ENCODE peak calls at places on chromosomes 12 and 14, in six cellular contexts. One of them, this sample, is unnamed. For H3K27me3, the result is how much of the 10 kb centered on the place peaks cover.

GRCh38 chr14:77251870-77252269 is 19.1 kb downstream of the NGB start:
- DNase-seq in Panc1: no peak
- DNase-seq in mesendoderm: no peak
- DNase-seq in CD8-positive, alpha-beta memory T cell: no peak
- DNase-seq in GM23338: no peak
- DNase-seq in adrenal gland: no peak
- DNase-seq in this sample: no peak

GRCh38 chr12:58268080-58268479 is 326.7 kb downstream of the ATP23 start:
- DNase-seq in Panc1: no peak
- DNase-seq in mesendoderm: no peak
- DNase-seq in CD8-positive, alpha-beta memory T cell: no peak
- DNase-seq in GM23338: no peak
- DNase-seq in adrenal gland: no peak
- DNase-seq in this sample: no peak

GRCh38 chr12:89307665-89308253 is 44.5 kb downstream of the DUSP6 start:
- DNase-seq in Panc1: no peak
- DNase-seq in mesendoderm: no peak
- DNase-seq in CD8-positive, alpha-beta memory T cell: no peak
- DNase-seq in GM23338: no peak
- DNase-seq in adrenal gland: no peak
- DNase-seq in this sample: no peak

GRCh38 chr14:22846811-22847307 is 10.5 kb downstream of the MMP14 start:
- DNase-seq in Panc1: no peak
- DNase-seq in mesendoderm: no peak
- DNase-seq in CD8-positive, alpha-beta memory T cell: no peak
- DNase-seq in GM23338: no peak
- DNase-seq in adrenal gland: no peak
- DNase-seq in this sample: peak

GRCh38 chr14:21923820-21924219 is 250.2 kb upstream of the OR4E1 start:
- DNase-seq in Panc1: no peak
- DNase-seq in mesendoderm: no peak
- DNase-seq in CD8-positive, alpha-beta memory T cell: no peak
- DNase-seq in GM23338: no peak
- DNase-seq in adrenal gland: no peak
- DNase-seq in this sample: no peak

GRCh38 chr12:59698599-59698998 is 102.8 kb downstream of the SLC16A7 start:
- DNase-seq in Panc1: no peak
- DNase-seq in mesendoderm: no peak
- DNase-seq in CD8-positive, alpha-beta memory T cell: no peak
- DNase-seq in GM23338: no peak
- DNase-seq in adrenal gland: no peak
- DNase-seq in this sample: no peak

GRCh38 chr14:102437997-102438922 is 71.3 kb downstream of the ANKRD9 start:
- DNase-seq in Panc1: peak
- DNase-seq in mesendoderm: peak
- DNase-seq in CD8-positive, alpha-beta memory T cell: peak
- DNase-seq in GM23338: peak
- DNase-seq in adrenal gland: peak
- DNase-seq in this sample: peak

GRCh38 chr12:89454080-89454848 is 70.3 kb downstream of the GALNT4 start:
- DNase-seq in Panc1: no peak
- DNase-seq in mesendoderm: peak
- DNase-seq in CD8-positive, alpha-beta memory T cell: no peak
- DNase-seq in GM23338: no peak
- DNase-seq in adrenal gland: peak
- DNase-seq in this sample: no peak

GRCh38 chr14:86003998-86004397 is 474.1 kb downstream of the FLRT2 start:
- DNase-seq in Panc1: no peak
- DNase-seq in mesendoderm: no peak
- DNase-seq in CD8-positive, alpha-beta memory T cell: no peak
- DNase-seq in GM23338: no peak
- DNase-seq in adrenal gland: no peak
- DNase-seq in this sample: no peak

GRCh38 chr12:28489256-28489655 is 299.0 kb downstream of the CCDC91 start:
- DNase-seq in Panc1: no peak
- DNase-seq in mesendoderm: no peak
- DNase-seq in CD8-positive, alpha-beta memory T cell: no peak
- DNase-seq in GM23338: no peak
- DNase-seq in adrenal gland: no peak
- DNase-seq in this sample: no peak

GRCh38 chr12:124351422-124351821 is 56.5 kb downstream of the RFLNA start:
- DNase-seq in Panc1: no peak
- DNase-seq in mesendoderm: no peak
- DNase-seq in CD8-positive, alpha-beta memory T cell: no peak
- DNase-seq in GM23338: no peak
- DNase-seq in adrenal gland: no peak
- DNase-seq in this sample: no peak

GRCh38 chr12:2323538-2324261 is 270.9 kb downstream of the CACNA1C start:
- DNase-seq in Panc1: no peak
- DNase-seq in mesendoderm: no peak
- DNase-seq in CD8-positive, alpha-beta memory T cell: no peak
- DNase-seq in GM23338: no peak
- DNase-seq in adrenal gland: no peak
- DNase-seq in this sample: no peak

GRCh38 chr12:22116376-22116775 is 70.4 kb downstream of the CMAS start:
- DNase-seq in Panc1: no peak
- DNase-seq in mesendoderm: no peak
- DNase-seq in CD8-positive, alpha-beta memory T cell: no peak
- DNase-seq in GM23338: no peak
- DNase-seq in adrenal gland: no peak
- DNase-seq in this sample: no peak

GRCh38 chr14:104302794-104303405 is 164.5 kb downstream of the KIF26A start:
- DNase-seq in Panc1: no peak
- DNase-seq in mesendoderm: peak
- DNase-seq in CD8-positive, alpha-beta memory T cell: no peak
- DNase-seq in GM23338: no peak
- DNase-seq in adrenal gland: no peak
- DNase-seq in this sample: no peak

GRCh38 chr14:62592877-62593276 is 452.4 kb downstream of the KCNH5 start:
- DNase-seq in Panc1: no peak
- DNase-seq in mesendoderm: no peak
- DNase-seq in CD8-positive, alpha-beta memory T cell: no peak
- DNase-seq in GM23338: no peak
- DNase-seq in adrenal gland: no peak
- DNase-seq in this sample: no peak

GRCh38 chr14:65352964-65353530 is 59.5 kb upstream of the FUT8 start:
- DNase-seq in Panc1: no peak
- DNase-seq in mesendoderm: no peak
- DNase-seq in CD8-positive, alpha-beta memory T cell: no peak
- DNase-seq in GM23338: no peak
- DNase-seq in adrenal gland: no peak
- DNase-seq in this sample: no peak

GRCh38 chr12:75657866-75658265 is 146.5 kb upstream of the KRR1 start:
- DNase-seq in Panc1: no peak
- DNase-seq in mesendoderm: no peak
- DNase-seq in CD8-positive, alpha-beta memory T cell: no peak
- DNase-seq in GM23338: no peak
- DNase-seq in adrenal gland: no peak
- DNase-seq in this sample: no peak

GRCh38 chr12:88639361-88639760 is 59.1 kb upstream of the KITLG start:
- DNase-seq in Panc1: no peak
- DNase-seq in mesendoderm: no peak
- DNase-seq in CD8-positive, alpha-beta memory T cell: no peak
- DNase-seq in GM23338: no peak
- DNase-seq in adrenal gland: no peak
- DNase-seq in this sample: no peak

GRCh38 chr14:49497725-49498348 is 88.3 kb downstream of the RPS29 start:
- DNase-seq in Panc1: peak
- DNase-seq in mesendoderm: peak
- DNase-seq in CD8-positive, alpha-beta memory T cell: no peak
- DNase-seq in GM23338: peak
- DNase-seq in adrenal gland: peak
- DNase-seq in this sample: peak

GRCh38 chr14:74945261-74945851 is 10.0 kb downstream of the PGF start:
- DNase-seq in Panc1: no peak
- DNase-seq in mesendoderm: peak
- DNase-seq in CD8-positive, alpha-beta memory T cell: no peak
- DNase-seq in GM23338: peak
- DNase-seq in adrenal gland: peak
- DNase-seq in this sample: peak

GRCh38 chr14:29529418-29529817 is 398.2 kb downstream of the PRKD1 start:
- DNase-seq in Panc1: no peak
- DNase-seq in mesendoderm: peak
- DNase-seq in CD8-positive, alpha-beta memory T cell: no peak
- DNase-seq in GM23338: peak
- DNase-seq in adrenal gland: no peak
- DNase-seq in this sample: peak

GRCh38 chr12:58346032-58346632 is 404.8 kb downstream of the ATP23 start:
- DNase-seq in Panc1: no peak
- DNase-seq in mesendoderm: peak
- DNase-seq in CD8-positive, alpha-beta memory T cell: no peak
- DNase-seq in GM23338: peak
- DNase-seq in adrenal gland: no peak
- DNase-seq in this sample: peak

GRCh38 chr12:131793623-131794022 is 34.6 kb upstream of the MMP17 start:
- DNase-seq in Panc1: no peak
- DNase-seq in mesendoderm: peak
- DNase-seq in CD8-positive, alpha-beta memory T cell: no peak
- DNase-seq in GM23338: no peak
- DNase-seq in adrenal gland: no peak
- DNase-seq in this sample: no peak

GRCh38 chr12:131947482-131948027 is 2.2 kb upstream of the EP400 start:
- DNase-seq in Panc1: no peak
- DNase-seq in mesendoderm: peak
- DNase-seq in CD8-positive, alpha-beta memory T cell: no peak
- DNase-seq in GM23338: no peak
- DNase-seq in adrenal gland: no peak
- DNase-seq in this sample: peak

GRCh38 chr12:4276524-4277204 is 3.1 kb downstream of the CCND2 start:
- DNase-seq in Panc1: peak
- DNase-seq in mesendoderm: peak
- DNase-seq in CD8-positive, alpha-beta memory T cell: peak
- DNase-seq in GM23338: peak
- DNase-seq in adrenal gland: peak
- DNase-seq in this sample: peak

GRCh38 chr12:4278582-4278939 is 5.0 kb downstream of the CCND2 start:
- DNase-seq in Panc1: no peak
- DNase-seq in mesendoderm: no peak
- DNase-seq in CD8-positive, alpha-beta memory T cell: no peak
- DNase-seq in GM23338: no peak
- DNase-seq in adrenal gland: peak
- DNase-seq in this sample: no peak

GRCh38 chr12:4277856-4278581 is 4.5 kb downstream of the CCND2 start:
- DNase-seq in Panc1: no peak
- DNase-seq in mesendoderm: no peak
- DNase-seq in CD8-positive, alpha-beta memory T cell: no peak
- DNase-seq in GM23338: no peak
- DNase-seq in adrenal gland: peak
- DNase-seq in this sample: no peak

GRCh38 chr12:4275869-4276253 is 2.3 kb downstream of the CCND2 start:
- DNase-seq in Panc1: no peak
- DNase-seq in mesendoderm: peak
- DNase-seq in CD8-positive, alpha-beta memory T cell: no peak
- DNase-seq in GM23338: peak
- DNase-seq in adrenal gland: peak
- DNase-seq in this sample: peak

GRCh38 chr12:4277205-4277543 is 3.6 kb downstream of the CCND2 start:
- DNase-seq in Panc1: no peak
- DNase-seq in mesendoderm: no peak
- DNase-seq in CD8-positive, alpha-beta memory T cell: no peak
- DNase-seq in GM23338: no peak
- DNase-seq in adrenal gland: no peak
- DNase-seq in this sample: no peak
- H3K27me3 ChIP-seq in Panc1: under half
- H3K27me3 ChIP-seq in mesendoderm: under half
- H3K27me3 ChIP-seq in CD8-positive, alpha-beta memory T cell: under half
- H3K27me3 ChIP-seq in GM23338: under half
- H3K27me3 ChIP-seq in adrenal gland: under half
- H3K27me3 ChIP-seq in this sample: under half

DNA sequence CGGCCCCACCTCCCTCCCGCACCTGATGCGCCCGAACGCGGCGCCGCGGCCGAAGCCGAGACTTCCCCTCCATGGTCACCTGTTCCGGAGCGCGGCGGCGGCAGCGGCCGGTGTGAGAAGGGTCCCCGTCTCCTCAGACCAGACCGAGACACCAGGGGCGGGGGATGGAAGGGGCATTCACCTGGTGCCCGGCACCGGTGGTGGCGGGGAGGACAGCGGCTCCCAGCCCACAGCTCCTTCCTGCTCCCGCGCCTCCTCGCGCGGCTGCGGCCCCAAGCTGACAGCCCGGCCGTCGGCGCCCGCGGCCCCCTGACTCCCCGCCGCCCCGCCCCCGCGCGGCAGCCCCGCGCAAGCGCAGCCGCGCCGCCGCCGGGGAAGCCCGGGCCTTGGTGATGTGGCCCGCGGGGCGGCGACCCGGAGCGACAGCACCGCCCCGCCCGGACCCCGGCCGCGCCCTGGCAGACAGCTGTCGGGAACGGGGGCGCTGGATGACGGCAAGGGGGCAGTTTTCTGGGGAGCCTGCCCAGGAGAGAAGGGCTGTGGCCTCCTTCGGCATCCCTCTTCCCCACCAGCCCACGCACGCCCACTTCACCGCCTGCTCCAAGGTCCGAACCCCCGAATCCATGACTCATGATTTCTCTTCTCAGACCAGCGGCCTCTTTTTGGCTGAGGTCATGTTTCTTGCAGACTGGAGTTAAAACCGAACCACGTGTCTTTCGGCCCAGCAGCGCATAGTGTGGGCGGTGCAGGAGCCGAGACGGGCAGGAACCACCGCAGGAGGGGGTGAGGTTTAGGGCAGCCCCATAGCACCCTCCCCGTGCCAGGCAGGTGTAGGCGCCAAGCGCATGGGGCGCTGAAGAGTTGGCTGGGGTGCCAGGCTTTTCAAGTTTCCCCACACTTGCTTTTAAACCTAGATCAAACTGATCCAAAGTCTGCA is at the start of gene SLC41A2:
- DNase-seq in Panc1: peak
- DNase-seq in mesendoderm: peak
- DNase-seq in CD8-positive, alpha-beta memory T cell: peak
- DNase-seq in GM23338: peak
- DNase-seq in adrenal gland: peak
- DNase-seq in this sample: peak
- H3K4me3 ChIP-seq in Panc1: peak
- H3K4me3 ChIP-seq in mesendoderm: peak
- H3K4me3 ChIP-seq in CD8-positive, alpha-beta memory T cell: peak
- H3K4me3 ChIP-seq in GM23338: peak
- H3K4me3 ChIP-seq in adrenal gland: peak
- H3K4me3 ChIP-seq in this sample: peak

DNA sequence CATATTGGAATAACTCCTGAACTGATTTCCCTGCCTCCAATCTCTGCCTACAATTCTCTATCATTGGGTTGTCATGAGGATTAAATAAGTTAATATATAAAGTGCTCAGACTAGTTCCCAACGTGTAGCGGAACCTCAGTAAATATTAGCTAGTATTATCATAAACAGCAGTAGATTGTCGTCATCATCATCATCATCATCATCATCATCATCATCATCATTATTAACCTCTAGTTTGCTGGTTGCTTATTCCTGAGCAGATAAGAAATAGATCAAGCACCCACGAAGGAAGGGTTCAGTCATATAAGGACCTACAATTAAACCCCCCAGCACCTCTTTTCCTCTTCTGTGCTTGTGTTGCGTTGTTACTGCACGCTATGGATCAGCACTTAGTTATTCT is 48.8 kb upstream of the PARP11 start:
- DNase-seq in Panc1: no peak
- DNase-seq in mesendoderm: no peak
- DNase-seq in CD8-positive, alpha-beta memory T cell: no peak
- DNase-seq in GM23338: no peak
- DNase-seq in adrenal gland: no peak
- DNase-seq in this sample: no peak
- H3K27me3 ChIP-seq in Panc1: under half
- H3K27me3 ChIP-seq in mesendoderm: under half
- H3K27me3 ChIP-seq in CD8-positive, alpha-beta memory T cell: under half
- H3K27me3 ChIP-seq in GM23338: under half
- H3K27me3 ChIP-seq in adrenal gland: under half
- H3K27me3 ChIP-seq in this sample: under half

GRCh38 chr14:34554540-34555250 is 15.2 kb upstream of the EAPP start:
- DNase-seq in Panc1: peak
- DNase-seq in mesendoderm: peak
- DNase-seq in CD8-positive, alpha-beta memory T cell: no peak
- DNase-seq in GM23338: no peak
- DNase-seq in adrenal gland: no peak
- DNase-seq in this sample: peak
- H3K4me3 ChIP-seq in Panc1: peak
- H3K4me3 ChIP-seq in mesendoderm: no peak
- H3K4me3 ChIP-seq in CD8-positive, alpha-beta memory T cell: no peak
- H3K4me3 ChIP-seq in GM23338: no peak
- H3K4me3 ChIP-seq in adrenal gland: no peak
- H3K4me3 ChIP-seq in this sample: no peak

This sample was measured in H7.